ENCODE peak calls at places on chromosomes 16 and 17, in nine cellular contexts. D is occipital lobe; Z is ACHN; I is CD8-positive, alpha-beta memory T cell; K is GM13976; E is T-helper 17 cell; O is NCI-H510A; Y is NCI-H1092; C is CD4-positive, alpha-beta T cell. J is an unnamed sample.

GRCh38 chr17:61444831-61445230 is 7.4 kb upstream of the TBX4 start:
- DNase-seq in Y (no peak), K (no peak), O (no peak), C (no peak), Z (no peak), I (no peak), D (no peak), E (no peak), J (no peak)

GRCh38 chr17:73564856-73565255 is 79.4 kb downstream of the SDK2 start:
- DNase-seq in C (no peak), Z (no peak), Y (no peak), I (no peak), D (no peak), E (no peak), K (no peak), O (no peak), J (no peak)

GRCh38 chr16:3171855-3172593 is 16.0 kb upstream of the OR1F1 start:
- DNase-seq in E (no peak), O (no peak), D (no peak), K (no peak), I (no peak), Z (peak), Y (no peak), C (peak), J (no peak)

GRCh38 chr16:30046588-30046987 is 15.5 kb upstream of the TLCD3B start:
- DNase-seq in Z (no peak), D (no peak), Y (no peak), K (no peak), C (no peak), E (no peak), I (no peak), O (no peak), J (no peak)

GRCh38 chr17:39981207-39982068 is 831 bp downstream of the PSMD3 start:
- DNase-seq in I (no peak), D (no peak), K (no peak), E (no peak), Y (no peak), O (no peak), C (no peak), Z (no peak), J (no peak)

GRCh38 chr16:23416816-23417215 is 36.2 kb downstream of the COG7 start:
- DNase-seq in D (no peak), E (no peak), Y (no peak), Z (no peak), O (no peak), K (no peak), I (no peak), C (no peak), J (no peak)

GRCh38 chr16:2981177-2981898 is 1.1 kb upstream of the PKMYT1 start:
- DNase-seq in D (no peak), K (no peak), Y (no peak), C (no peak), O (no peak), I (no peak), E (no peak), Z (no peak), J (no peak)

GRCh38 chr17:63993368-63993990 is 4.7 kb upstream of the PRR29 start:
- DNase-seq in Z (no peak), D (no peak), C (no peak), K (no peak), I (no peak), E (no peak), O (no peak), Y (no peak), J (peak)

GRCh38 chr17:18938692-18939023 is 13.3 kb upstream of the SLC5A10 start:
- DNase-seq in Z (no peak), O (no peak), Y (no peak), C (no peak), D (no peak), I (no peak), E (no peak), K (no peak), J (no peak)

GRCh38 chr17:35520043-35520442 is 17.4 kb downstream of the SLFN12L start:
- DNase-seq in D (no peak), O (no peak), Z (no peak), K (no peak), E (no peak), I (no peak), Y (no peak), C (no peak), J (no peak)

GRCh38 chr17:83127431-83128160 is 48.2 kb downstream of the METRNL start:
- DNase-seq in C (no peak), Y (no peak), E (no peak), I (no peak), O (no peak), K (no peak), Z (no peak), D (no peak), J (no peak)

GRCh38 chr17:72931635-72932034 is 160.9 kb downstream of the SLC39A11 start:
- DNase-seq in Z (peak), O (no peak), C (no peak), Y (no peak), K (no peak), E (no peak), I (no peak), D (no peak), J (no peak)